ENCODE peak calls at places on chromosomes 16 and 17, in nine cellular contexts. D is heart left ventricle, O is stomach, K is tibial nerve, M is tibial artery, W is small intestine, Q is Peyer's patch, Y is SJSA1, R is heart right ventricle. H is an unnamed sample.
A peak's percentile ranks its signal among the peaks of the same experiment; 100 is the strongest.

GRCh38 chr17:48427598-48427997 is 2.4 kb downstream of the SKAP1 start:
- DNase-seq in D (no peak), O (no peak), K (no peak), M (no peak), W (peak; percentile 38), Q (peak; percentile 74), Y (no peak), R (no peak), H (peak; percentile 66)

GRCh38 chr16:17515421-17516210 is 44.9 kb upstream of the XYLT1 start:
- DNase-seq in D (no peak), O (no peak), K (no peak), M (no peak), W (no peak), Q (no peak), Y (peak; percentile 80), R (no peak), H (no peak)

GRCh38 chr17:43779145-43780125 is 658 bp upstream of the DUSP3 start:
- DNase-seq in D (no peak), O (no peak), K (peak; percentile 35), M (peak; percentile 48), W (no peak), Q (no peak), Y (peak; percentile 86), R (no peak), H (no peak)

GRCh38 chr16:82633964-82634600 is 7.3 kb downstream of the CDH13 start:
- DNase-seq in D (peak; percentile 33), O (no peak), K (no peak), M (no peak), W (no peak), Q (no peak), Y (peak; percentile 87), R (no peak), H (no peak)

GRCh38 chr17:80124351-80124981 is 22.5 kb downstream of the EIF4A3 start:
- DNase-seq in D (no peak), O (peak; percentile 27), K (no peak), M (no peak), W (peak; percentile 39), Q (peak; percentile 41), Y (no peak), R (no peak), H (no peak)

GRCh38 chr16:4535627-4536108 is 2.9 kb downstream of the CDIP1 start:
- DNase-seq in D (no peak), O (no peak), K (no peak), M (no peak), W (no peak), Q (no peak), Y (no peak), R (no peak), H (no peak)

GRCh38 chr17:4665027-4665426 is 23.5 kb upstream of the ALOX15 start:
- DNase-seq in D (no peak), O (no peak), K (no peak), M (no peak), W (peak; percentile 77), Q (peak; percentile 70), Y (no peak), R (no peak), H (no peak)

GRCh38 chr17:2053380-2054261 is 1.3 kb upstream of the HIC1 start:
- DNase-seq in D (peak; percentile 82), O (peak; percentile 71), K (peak; percentile 73), M (peak; percentile 73), W (no peak), Q (peak; percentile 91), Y (peak; percentile 80), R (peak; percentile 76), H (peak; percentile 75)

GRCh38 chr17:57561072-57561861 is 183.8 kb downstream of the CCDC182 start:
- DNase-seq in D (no peak), O (no peak), K (no peak), M (no peak), W (peak; percentile 36), Q (no peak), Y (no peak), R (no peak), H (no peak)

GRCh38 chr17:81073967-81074366 is 39.0 kb downstream of the BAIAP2 start:
- DNase-seq in D (no peak), O (no peak), K (no peak), M (no peak), W (no peak), Q (no peak), Y (no peak), R (no peak), H (no peak)

GRCh38 chr17:27384261-27384701 is 72.0 kb upstream of the KSR1 start:
- DNase-seq in D (peak; percentile 72), O (peak; percentile 63), K (no peak), M (peak; percentile 71), W (no peak), Q (no peak), Y (peak; percentile 54), R (peak; percentile 67), H (no peak)

GRCh38 chr17:2456475-2456874 is 55.2 kb downstream of the METTL16 start:
- DNase-seq in D (no peak), O (no peak), K (no peak), M (no peak), W (no peak), Q (no peak), Y (no peak), R (no peak), H (no peak)

GRCh38 chr17:49890852-49891251 is 43.0 kb upstream of the TAC4 start:
- DNase-seq in D (no peak), O (no peak), K (no peak), M (no peak), W (no peak), Q (no peak), Y (no peak), R (no peak), H (no peak)

GRCh38 chr17:9183297-9183696 is 162.0 kb downstream of the NTN1 start:
- DNase-seq in D (no peak), O (no peak), K (no peak), M (no peak), W (no peak), Q (no peak), Y (no peak), R (no peak), H (no peak)

GRCh38 chr17:80919331-80920284 is 72.0 kb upstream of the CHMP6 start:
- DNase-seq in D (no peak), O (peak; percentile 47), K (no peak), M (no peak), W (no peak), Q (peak; percentile 32), Y (no peak), R (no peak), H (no peak)

GRCh38 chr17:44223574-44224046 is 4.1 kb upstream of the UBTF start:
- DNase-seq in D (peak; percentile 45), O (no peak), K (peak; percentile 44), M (peak; percentile 37), W (peak; percentile 44), Q (no peak), Y (no peak), R (peak; percentile 45), H (no peak)

GRCh38 chr17:79218175-79218824 is 143.7 kb downstream of the ENGASE start:
- DNase-seq in D (no peak), O (no peak), K (no peak), M (no peak), W (no peak), Q (no peak), Y (no peak), R (no peak), H (no peak)

GRCh38 chr16:3144331-3144881 is 9.6 kb downstream of the ZNF213 start:
- DNase-seq in D (no peak), O (no peak), K (no peak), M (no peak), W (no peak), Q (no peak), Y (no peak), R (no peak), H (no peak)

GRCh38 chr17:70110443-70110880 is 35.4 kb downstream of the KCNJ16 start:
- DNase-seq in D (peak; percentile 44), O (no peak), K (no peak), M (no peak), W (peak; percentile 83), Q (peak; percentile 53), Y (peak; percentile 21), R (peak; percentile 49), H (no peak)

GRCh38 chr16:27175888-27176287 is 27.4 kb upstream of the KDM8 start:
- DNase-seq in D (no peak), O (no peak), K (no peak), M (no peak), W (no peak), Q (no peak), Y (no peak), R (no peak), H (no peak)

DNA sequence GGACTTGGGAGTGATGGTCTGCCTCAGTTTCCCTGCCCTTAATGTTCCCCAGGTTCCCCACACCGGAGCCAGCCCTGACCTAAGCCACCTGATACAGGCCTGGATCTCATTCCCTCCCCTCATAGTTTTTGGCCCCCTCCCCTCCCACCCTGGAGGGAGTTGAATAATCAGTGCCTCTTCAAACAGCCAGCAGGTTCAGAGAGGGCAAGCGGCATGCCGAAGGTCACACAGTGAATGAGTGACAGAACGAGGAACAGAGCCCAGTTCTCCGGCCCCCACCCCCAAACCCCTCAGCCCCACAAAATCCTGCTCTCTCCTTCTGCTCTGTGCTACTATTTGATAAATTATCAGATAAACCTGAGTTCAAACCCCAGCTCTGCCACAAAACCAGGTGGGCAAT is 31.2 kb downstream of the BEAN1 start:
- DNase-seq in D (no peak), O (no peak), K (no peak), M (no peak), W (no peak), Q (peak; percentile 2), Y (no peak), R (no peak), H (no peak)
- H3K27me3 ChIP-seq in D (peaks cover 19% of the 10 kb centered on the region), O (no peaks in the 10 kb centered on the region), K (no peaks in the 10 kb centered on the region), M (no peaks in the 10 kb centered on the region), W (peaks cover 11% of the 10 kb centered on the region), Q (no peaks in the 10 kb centered on the region), Y (peaks cover 15% of the 10 kb centered on the region), R (peaks cover 15% of the 10 kb centered on the region), H (peaks cover 5% of the 10 kb centered on the region)

GRCh38 chr17:47280072-47280811 is 26.6 kb downstream of the ITGB3 start:
- DNase-seq in D (no peak), O (no peak), K (no peak), M (no peak), W (no peak), Q (no peak), Y (peak; percentile 95), R (no peak), H (no peak)
- H3K4me1 ChIP-seq in D (peaks cover 60% of the 10 kb centered on the region), O (peaks cover 40% of the 10 kb centered on the region), K (no peaks in the 10 kb centered on the region), M (peaks cover 55% of the 10 kb centered on the region), W (no peaks in the 10 kb centered on the region), Q (peaks cover 18% of the 10 kb centered on the region), Y (peaks cover 62% of the 10 kb centered on the region), R (peaks cover 58% of the 10 kb centered on the region), H (no peaks in the 10 kb centered on the region)

DNA sequence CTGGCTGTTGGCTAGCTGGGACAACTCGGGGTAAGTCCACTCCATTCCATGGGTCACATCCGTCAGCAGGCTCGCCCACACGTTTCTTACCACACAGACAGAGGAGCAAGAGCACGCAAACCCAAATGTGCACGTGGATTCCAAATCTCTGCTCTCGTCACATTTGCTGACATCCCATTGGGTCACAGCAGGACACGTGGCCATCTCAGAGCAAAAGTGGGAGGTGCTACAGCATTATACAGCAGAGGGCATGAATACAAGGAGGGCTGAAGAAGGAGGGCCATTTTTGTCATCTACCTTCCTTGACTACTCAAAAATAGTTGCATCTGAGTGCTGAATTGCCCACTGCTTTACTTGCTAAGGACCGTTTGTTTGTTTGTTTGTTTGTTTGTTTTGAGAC is 84.7 kb downstream of the RBBP6 start:
- DNase-seq in D (no peak), O (no peak), K (no peak), M (no peak), W (no peak), Q (no peak), Y (no peak), R (no peak), H (no peak)
- H3K27me3 ChIP-seq in D (no peaks in the 10 kb centered on the region), O (no peaks in the 10 kb centered on the region), K (no peaks in the 10 kb centered on the region), M (no peaks in the 10 kb centered on the region), W (no peaks in the 10 kb centered on the region), Q (no peaks in the 10 kb centered on the region), Y (no peaks in the 10 kb centered on the region), R (no peaks in the 10 kb centered on the region), H (no peaks in the 10 kb centered on the region)

GRCh38 chr16:85589688-85590505 is 23.2 kb upstream of the GSE1 start:
- DNase-seq in D (no peak), O (no peak), K (no peak), M (no peak), W (no peak), Q (no peak), Y (no peak), R (no peak), H (no peak)
- H3K4me1 ChIP-seq in D (peaks cover 23% of the 10 kb centered on the region), O (peaks cover 33% of the 10 kb centered on the region), K (no peaks in the 10 kb centered on the region), M (peaks cover 10% of the 10 kb centered on the region), W (peaks cover 2% of the 10 kb centered on the region), Q (no peaks in the 10 kb centered on the region), Y (peaks cover 7% of the 10 kb centered on the region), R (peaks cover 33% of the 10 kb centered on the region), H (peaks cover 4% of the 10 kb centered on the region)